ENCODE peak calls at places on chromosomes 6 and 20, in four cellular contexts. Z is heart left ventricle, L is HepG2, M is HCT116. V is an unnamed sample.

GRCh38 chr6:26493258-26493657 is 6.8 kb upstream of the BTN1A1 start:
- DNase-seq in M (no peak), L (peak), Z (no peak), V (no peak)

GRCh38 chr20:35166242-35166830 is 5.5 kb upstream of the PROCR start:
- DNase-seq in M (no peak), L (no peak), Z (peak), V (peak)

GRCh38 chr6:160934157-160934556 is 57.4 kb upstream of the MAP3K4 start:
- DNase-seq in L (no peak), Z (no peak), M (no peak), V (no peak)

GRCh38 chr6:11813585-11813984 is 35.0 kb upstream of the ADTRP start:
- DNase-seq in Z (no peak), M (no peak), L (no peak), V (no peak)

GRCh38 chr6:9628819-9629218 is 786.1 kb downstream of the TFAP2A start:
- DNase-seq in Z (no peak), M (no peak), L (no peak), V (no peak)

GRCh38 chr6:159168536-159169192 is 536 bp upstream of the FNDC1 start:
- DNase-seq in M (no peak), Z (peak), L (peak), V (peak)

GRCh38 chr6:160462116-160462515 is 113.9 kb downstream of the SLC22A3 start:
- DNase-seq in Z (no peak), M (no peak), L (no peak), V (no peak)

GRCh38 chr20:44765091-44765490 is 19.4 kb downstream of the KCNK15 start:
- DNase-seq in L (no peak), Z (no peak), M (no peak), V (no peak)

GRCh38 chr6:169832247-169832948 is 81.0 kb downstream of the ERMARD start:
- DNase-seq in Z (no peak), L (peak), M (no peak), V (peak)

GRCh38 chr20:17438436-17439039 is 92.6 kb downstream of the BFSP1 start:
- DNase-seq in M (no peak), Z (no peak), L (no peak), V (no peak)

GRCh38 chr6:7243188-7243942 is 69.6 kb downstream of the SSR1 start:
- DNase-seq in Z (peak), L (peak), M (peak), V (no peak)

GRCh38 chr6:25469797-25470388 is 182.1 kb upstream of the SCGN start:
- DNase-seq in L (no peak), M (no peak), Z (no peak), V (no peak)

GRCh38 chr6:25468881-25469280 is 183.1 kb upstream of the SCGN start:
- DNase-seq in Z (no peak), L (no peak), M (no peak), V (no peak)

GRCh38 chr6:25476126-25476525 is 175.9 kb upstream of the SCGN start:
- DNase-seq in M (no peak), Z (no peak), L (no peak), V (no peak)

GRCh38 chr6:25473447-25473846 is 178.6 kb upstream of the SCGN start:
- DNase-seq in Z (no peak), M (no peak), L (no peak), V (no peak)

GRCh38 chr6:25472314-25472713 is 179.7 kb upstream of the SCGN start:
- DNase-seq in Z (no peak), M (no peak), L (no peak), V (no peak)
- TF ChIP-seq CTCF in Z (no peak), M (no peak), L (no peak), V (peak)

DNA sequence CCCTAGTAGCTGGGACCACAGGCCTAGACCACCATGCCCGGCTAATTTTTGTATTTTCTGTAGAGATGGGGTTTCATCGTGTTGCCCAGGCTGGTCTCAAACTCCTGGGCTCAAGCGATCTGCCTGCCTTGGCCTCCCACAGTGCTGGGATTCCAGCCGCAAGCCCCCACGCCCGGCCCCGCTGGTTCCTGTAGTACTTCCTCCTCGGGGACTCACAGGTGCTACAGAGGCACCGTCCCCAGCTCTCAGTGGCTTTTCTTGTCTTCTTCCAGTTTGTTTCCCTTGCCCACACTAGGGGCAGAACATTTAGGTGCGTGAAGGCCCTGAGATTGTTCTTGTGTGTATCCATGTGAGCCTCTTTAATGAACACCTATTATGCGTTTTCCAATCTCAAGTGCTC is 773 bp upstream of the ZBP1 start:
- DNase-seq in M (no peak), Z (peak), L (no peak), V (no peak)
- H3K4me3 ChIP-seq in M (no peak), Z (no peak), L (no peak), V (no peak)

GRCh38 chr6:43669922-43670622 is 17.5 kb downstream of the MRPS18A start:
- DNase-seq in L (no peak), Z (no peak), M (no peak), V (no peak)
- TF ChIP-seq POLR2A in L (no peak), Z (no peak), M (no peak), V (no peak)

DNA sequence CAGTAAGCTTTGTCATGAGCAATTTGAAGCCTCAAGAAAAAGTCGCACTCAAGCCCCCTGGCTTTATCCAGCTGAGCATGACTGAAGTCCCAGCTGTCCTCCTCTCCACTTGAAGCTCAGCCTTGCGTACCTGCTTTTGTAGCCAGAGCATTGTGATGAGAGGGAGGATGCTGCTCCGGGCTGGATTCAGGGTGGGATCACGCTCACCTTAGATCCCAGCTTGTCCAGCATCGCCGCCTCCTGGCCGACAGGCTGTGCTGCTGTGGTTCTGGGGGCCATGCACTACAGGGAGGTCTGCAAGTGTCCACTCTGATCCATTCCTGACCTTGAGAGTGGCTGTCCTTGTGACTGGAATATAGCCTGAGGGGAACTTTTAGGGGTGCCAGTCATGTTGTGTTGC is 495.6 kb downstream of the CDH26 start:
- DNase-seq in L (no peak), Z (no peak), M (no peak), V (no peak)
- TF ChIP-seq CTCF in L (peak), Z (no peak), M (no peak), V (no peak)

GRCh38 chr20:47411161-47411560 is 54.7 kb upstream of the ZMYND8 start:
- DNase-seq in M (no peak), L (no peak), Z (no peak), V (no peak)

GRCh38 chr20:47406849-47407682 is 50.6 kb upstream of the ZMYND8 start:
- DNase-seq in Z (no peak), L (no peak), M (no peak), V (no peak)

GRCh38 chr20:47417245-47418060 is 61.0 kb upstream of the ZMYND8 start:
- DNase-seq in M (no peak), Z (no peak), L (peak), V (no peak)

GRCh38 chr20:47413189-47413588 is 56.7 kb upstream of the ZMYND8 start:
- DNase-seq in Z (no peak), L (no peak), M (no peak), V (no peak)

DNA sequence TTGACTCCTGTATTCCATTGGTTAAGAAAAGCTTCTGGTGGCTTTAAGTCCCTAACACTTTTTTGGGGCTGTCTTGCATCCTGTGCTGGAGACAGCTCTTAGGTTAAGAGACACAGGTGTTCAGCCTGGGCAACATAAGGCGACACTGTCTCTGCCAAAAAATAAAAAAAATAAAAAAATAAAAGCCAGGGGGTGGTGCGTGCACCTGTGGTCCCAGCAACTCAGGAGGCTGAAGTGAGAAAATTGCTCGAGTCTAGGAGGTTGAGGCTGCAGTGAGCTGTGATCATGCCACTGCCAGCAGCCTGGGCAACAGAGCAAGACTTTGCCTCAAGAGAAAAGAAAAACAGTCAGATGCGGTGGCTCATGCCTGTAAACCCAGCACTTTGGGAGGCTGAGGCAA is 55.6 kb upstream of the ZMYND8 start:
- DNase-seq in L (no peak), Z (no peak), M (no peak), V (no peak)
- H3K4me3 ChIP-seq in L (no peak), Z (no peak), M (no peak), V (no peak)

GRCh38 chr6:31556312-31556711 is 8.9 kb downstream of the NFKBIL1 start:
- DNase-seq in L (no peak), Z (no peak), M (no peak), V (no peak)
- TF ChIP-seq POLR2A in L (no peak), Z (no peak), M (no peak), V (no peak)

V was measured in right lobe of liver.